ENCODE peak calls at places on chromosomes 4 and X, in ten cellular contexts. One of them, this sample, is unnamed.

GRCh38 chr4:147157860-147158701 is 212.4 kb upstream of the TTC29 start:
- DNase-seq in IMR-90: peak
- DNase-seq in aorta: peak
- DNase-seq in mesendoderm: peak
- DNase-seq in K562: no peak
- DNase-seq in CD8-positive, alpha-beta T cell: no peak
- DNase-seq in cardiac muscle cell: peak
- DNase-seq in ovary: peak
- DNase-seq in CD8-positive, alpha-beta memory T cell: no peak
- DNase-seq in astrocyte: peak
- DNase-seq in this sample: no peak

GRCh38 chr4:83552085-83552484 is 16.2 kb downstream of the GPAT3 start:
- DNase-seq in ovary: no peak
- DNase-seq in CD8-positive, alpha-beta memory T cell: no peak
- DNase-seq in K562: no peak
- DNase-seq in mesendoderm: peak
- DNase-seq in astrocyte: no peak
- DNase-seq in aorta: no peak
- DNase-seq in CD8-positive, alpha-beta T cell: no peak
- DNase-seq in cardiac muscle cell: peak
- DNase-seq in IMR-90: no peak
- DNase-seq in this sample: no peak

GRCh38 chr4:127698789-127699200 is 31.4 kb upstream of the SLC25A31 start:
- DNase-seq in ovary: no peak
- DNase-seq in mesendoderm: no peak
- DNase-seq in IMR-90: peak
- DNase-seq in CD8-positive, alpha-beta T cell: no peak
- DNase-seq in K562: no peak
- DNase-seq in cardiac muscle cell: peak
- DNase-seq in aorta: no peak
- DNase-seq in CD8-positive, alpha-beta memory T cell: no peak
- DNase-seq in astrocyte: peak
- DNase-seq in this sample: no peak

GRCh38 chrX:131671714-131672113 is 127.8 kb downstream of the OR13H1 start:
- DNase-seq in aorta: no peak
- DNase-seq in IMR-90: no peak
- DNase-seq in cardiac muscle cell: no peak
- DNase-seq in K562: no peak
- DNase-seq in ovary: peak
- DNase-seq in CD8-positive, alpha-beta memory T cell: no peak
- DNase-seq in CD8-positive, alpha-beta T cell: no peak
- DNase-seq in astrocyte: no peak
- DNase-seq in mesendoderm: no peak
- DNase-seq in this sample: no peak

GRCh38 chrX:75746891-75747639 is 38.0 kb downstream of the MAGEE2 start:
- DNase-seq in mesendoderm: peak
- DNase-seq in aorta: peak
- DNase-seq in ovary: peak
- DNase-seq in CD8-positive, alpha-beta T cell: no peak
- DNase-seq in CD8-positive, alpha-beta memory T cell: no peak
- DNase-seq in K562: no peak
- DNase-seq in cardiac muscle cell: peak
- DNase-seq in IMR-90: no peak
- DNase-seq in astrocyte: no peak
- DNase-seq in this sample: peak

GRCh38 chr4:22514001-22514400 is 1.9 kb downstream of the ADGRA3 start:
- DNase-seq in astrocyte: peak
- DNase-seq in ovary: no peak
- DNase-seq in K562: no peak
- DNase-seq in aorta: no peak
- DNase-seq in CD8-positive, alpha-beta memory T cell: no peak
- DNase-seq in cardiac muscle cell: peak
- DNase-seq in IMR-90: peak
- DNase-seq in CD8-positive, alpha-beta T cell: no peak
- DNase-seq in mesendoderm: no peak
- DNase-seq in this sample: no peak

GRCh38 chr4:183399616-183400015 is 44.8 kb upstream of the CDKN2AIP start:
- DNase-seq in K562: no peak
- DNase-seq in IMR-90: no peak
- DNase-seq in astrocyte: no peak
- DNase-seq in CD8-positive, alpha-beta memory T cell: no peak
- DNase-seq in aorta: no peak
- DNase-seq in ovary: no peak
- DNase-seq in mesendoderm: no peak
- DNase-seq in cardiac muscle cell: no peak
- DNase-seq in CD8-positive, alpha-beta T cell: no peak
- DNase-seq in this sample: no peak

GRCh38 chr4:5566991-5567390 is 141.4 kb downstream of the EVC2 start:
- DNase-seq in CD8-positive, alpha-beta T cell: no peak
- DNase-seq in ovary: no peak
- DNase-seq in astrocyte: no peak
- DNase-seq in cardiac muscle cell: no peak
- DNase-seq in K562: no peak
- DNase-seq in mesendoderm: no peak
- DNase-seq in CD8-positive, alpha-beta memory T cell: no peak
- DNase-seq in aorta: no peak
- DNase-seq in IMR-90: no peak
- DNase-seq in this sample: no peak

GRCh38 chrX:20315140-20315539 is 48.4 kb upstream of the RPS6KA3 start:
- DNase-seq in CD8-positive, alpha-beta memory T cell: no peak
- DNase-seq in CD8-positive, alpha-beta T cell: no peak
- DNase-seq in IMR-90: no peak
- DNase-seq in astrocyte: no peak
- DNase-seq in mesendoderm: no peak
- DNase-seq in cardiac muscle cell: no peak
- DNase-seq in aorta: no peak
- DNase-seq in K562: no peak
- DNase-seq in ovary: no peak
- DNase-seq in this sample: no peak

GRCh38 chr4:186887211-186887785 is 163.6 kb upstream of the FAT1 start:
- DNase-seq in ovary: no peak
- DNase-seq in astrocyte: peak
- DNase-seq in mesendoderm: peak
- DNase-seq in IMR-90: no peak
- DNase-seq in cardiac muscle cell: no peak
- DNase-seq in CD8-positive, alpha-beta memory T cell: no peak
- DNase-seq in K562: no peak
- DNase-seq in aorta: no peak
- DNase-seq in CD8-positive, alpha-beta T cell: no peak
- DNase-seq in this sample: no peak

GRCh38 chr4:174408841-174409552 is 113.3 kb downstream of the HPGD start:
- DNase-seq in CD8-positive, alpha-beta T cell: no peak
- DNase-seq in mesendoderm: no peak
- DNase-seq in K562: no peak
- DNase-seq in aorta: no peak
- DNase-seq in astrocyte: no peak
- DNase-seq in ovary: no peak
- DNase-seq in IMR-90: no peak
- DNase-seq in CD8-positive, alpha-beta memory T cell: no peak
- DNase-seq in cardiac muscle cell: no peak
- DNase-seq in this sample: no peak

GRCh38 chr4:52091811-52092210 is 40.7 kb downstream of the SPATA18 start:
- DNase-seq in K562: no peak
- DNase-seq in IMR-90: peak
- DNase-seq in mesendoderm: no peak
- DNase-seq in astrocyte: peak
- DNase-seq in CD8-positive, alpha-beta T cell: no peak
- DNase-seq in ovary: no peak
- DNase-seq in aorta: no peak
- DNase-seq in CD8-positive, alpha-beta memory T cell: no peak
- DNase-seq in cardiac muscle cell: no peak
- DNase-seq in this sample: no peak

GRCh38 chr4:3401436-3402171 is 40.2 kb upstream of the HGFAC start:
- DNase-seq in IMR-90: no peak
- DNase-seq in cardiac muscle cell: no peak
- DNase-seq in ovary: peak
- DNase-seq in K562: no peak
- DNase-seq in mesendoderm: no peak
- DNase-seq in aorta: no peak
- DNase-seq in CD8-positive, alpha-beta memory T cell: no peak
- DNase-seq in astrocyte: peak
- DNase-seq in CD8-positive, alpha-beta T cell: no peak
- DNase-seq in this sample: no peak

DNA sequence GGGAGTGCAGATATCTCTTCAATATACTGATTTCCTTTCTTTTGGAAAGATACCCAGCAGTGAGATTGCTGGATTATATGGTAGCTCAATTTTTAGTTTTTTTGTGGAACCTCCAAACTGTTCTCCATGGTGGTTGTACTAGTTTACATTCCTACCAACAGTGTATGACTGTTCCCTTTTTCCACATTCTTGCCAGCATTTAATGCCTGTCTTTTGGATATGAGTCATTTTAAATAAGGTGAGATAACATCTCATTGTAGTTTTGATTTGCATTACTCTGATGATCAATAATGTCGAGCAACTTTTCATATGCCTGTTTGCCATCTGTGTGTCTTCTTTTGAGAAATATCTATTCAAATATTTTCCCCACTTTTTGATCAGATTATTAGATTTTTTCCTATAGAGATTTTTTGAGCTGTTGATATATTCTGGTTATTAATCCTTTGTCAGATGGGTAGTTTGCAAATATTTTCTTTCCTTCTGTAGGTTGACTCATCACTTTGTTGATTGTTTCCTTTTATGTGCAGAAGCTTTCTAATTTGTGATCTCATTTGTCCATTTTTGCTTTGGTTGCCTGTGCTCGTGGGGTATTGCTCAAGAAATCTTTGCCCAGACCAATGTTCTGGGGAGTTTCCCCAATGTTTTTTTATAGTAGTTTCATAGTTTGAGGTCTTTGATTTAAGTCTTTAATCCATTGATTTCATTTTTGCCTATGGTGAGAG is 552.7 kb downstream of the ZNF674 start:
- DNase-seq in CD8-positive, alpha-beta T cell: no peak
- DNase-seq in aorta: no peak
- DNase-seq in ovary: no peak
- DNase-seq in astrocyte: no peak
- DNase-seq in mesendoderm: no peak
- DNase-seq in IMR-90: no peak
- DNase-seq in K562: no peak
- DNase-seq in CD8-positive, alpha-beta memory T cell: no peak
- DNase-seq in cardiac muscle cell: no peak
- DNase-seq in this sample: no peak
- H3K27ac ChIP-seq in CD8-positive, alpha-beta T cell: no peak
- H3K27ac ChIP-seq in aorta: no peak
- H3K27ac ChIP-seq in ovary: no peak
- H3K27ac ChIP-seq in astrocyte: no peak
- H3K27ac ChIP-seq in mesendoderm: no peak
- H3K27ac ChIP-seq in IMR-90: no peak
- H3K27ac ChIP-seq in K562: no peak
- H3K27ac ChIP-seq in CD8-positive, alpha-beta memory T cell: no peak
- H3K27ac ChIP-seq in cardiac muscle cell: no peak
- H3K27ac ChIP-seq in this sample: no peak

DNA sequence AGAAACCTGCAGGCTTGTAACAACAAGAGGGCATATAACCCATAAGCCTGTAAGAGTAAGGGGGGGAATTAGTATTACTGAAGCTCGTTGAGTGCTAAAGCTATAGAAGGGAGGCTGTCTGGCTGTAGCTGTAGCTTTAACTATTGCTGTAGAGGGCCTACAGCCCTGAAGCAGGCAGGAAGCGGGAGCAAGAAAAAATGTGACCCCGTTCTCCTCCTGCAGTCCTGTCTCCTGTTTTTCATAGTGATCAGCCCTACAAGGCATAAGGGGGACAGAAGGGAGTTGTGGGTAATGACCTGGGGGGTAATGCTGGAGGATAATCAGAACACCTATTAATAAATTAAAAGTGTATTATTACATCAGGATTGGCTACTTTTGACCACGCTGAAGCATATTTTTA is 206.9 kb upstream of the MAB21L2 start:
- DNase-seq in ovary: no peak
- DNase-seq in CD8-positive, alpha-beta T cell: no peak
- DNase-seq in aorta: no peak
- DNase-seq in CD8-positive, alpha-beta memory T cell: no peak
- DNase-seq in IMR-90: no peak
- DNase-seq in cardiac muscle cell: no peak
- DNase-seq in astrocyte: no peak
- DNase-seq in K562: no peak
- DNase-seq in mesendoderm: no peak
- DNase-seq in this sample: no peak
- H3K27ac ChIP-seq in ovary: no peak
- H3K27ac ChIP-seq in CD8-positive, alpha-beta T cell: no peak
- H3K27ac ChIP-seq in aorta: no peak
- H3K27ac ChIP-seq in CD8-positive, alpha-beta memory T cell: no peak
- H3K27ac ChIP-seq in IMR-90: no peak
- H3K27ac ChIP-seq in cardiac muscle cell: no peak
- H3K27ac ChIP-seq in astrocyte: no peak
- H3K27ac ChIP-seq in K562: no peak
- H3K27ac ChIP-seq in mesendoderm: no peak
- H3K27ac ChIP-seq in this sample: no peak

DNA sequence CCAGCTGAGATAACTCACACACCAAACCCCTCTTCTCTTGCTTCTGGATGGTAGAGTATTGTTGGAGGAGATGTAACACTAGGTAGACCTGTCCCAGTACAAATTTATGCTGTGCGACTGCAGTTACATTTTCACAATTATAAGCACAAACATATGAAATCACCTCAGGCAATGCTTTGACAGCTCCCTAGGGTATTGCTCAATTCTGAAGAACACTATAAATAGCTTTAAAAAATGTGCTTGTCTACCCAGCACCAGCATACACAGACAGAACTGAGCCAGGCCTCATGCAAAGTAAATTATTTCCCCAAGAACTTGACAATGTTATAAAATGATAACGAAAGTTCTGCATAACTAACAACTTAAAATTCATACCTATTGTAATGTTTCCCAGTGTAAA is 1999.1 kb upstream of the ADGRL3 start:
- DNase-seq in aorta: no peak
- DNase-seq in K562: no peak
- DNase-seq in ovary: no peak
- DNase-seq in cardiac muscle cell: no peak
- DNase-seq in CD8-positive, alpha-beta memory T cell: no peak
- DNase-seq in astrocyte: no peak
- DNase-seq in IMR-90: no peak
- DNase-seq in CD8-positive, alpha-beta T cell: no peak
- DNase-seq in mesendoderm: no peak
- DNase-seq in this sample: no peak
- H3K27ac ChIP-seq in aorta: peak
- H3K27ac ChIP-seq in K562: no peak
- H3K27ac ChIP-seq in ovary: no peak
- H3K27ac ChIP-seq in cardiac muscle cell: peak
- H3K27ac ChIP-seq in CD8-positive, alpha-beta memory T cell: no peak
- H3K27ac ChIP-seq in astrocyte: no peak
- H3K27ac ChIP-seq in IMR-90: no peak
- H3K27ac ChIP-seq in CD8-positive, alpha-beta T cell: no peak
- H3K27ac ChIP-seq in mesendoderm: no peak
- H3K27ac ChIP-seq in this sample: no peak

DNA sequence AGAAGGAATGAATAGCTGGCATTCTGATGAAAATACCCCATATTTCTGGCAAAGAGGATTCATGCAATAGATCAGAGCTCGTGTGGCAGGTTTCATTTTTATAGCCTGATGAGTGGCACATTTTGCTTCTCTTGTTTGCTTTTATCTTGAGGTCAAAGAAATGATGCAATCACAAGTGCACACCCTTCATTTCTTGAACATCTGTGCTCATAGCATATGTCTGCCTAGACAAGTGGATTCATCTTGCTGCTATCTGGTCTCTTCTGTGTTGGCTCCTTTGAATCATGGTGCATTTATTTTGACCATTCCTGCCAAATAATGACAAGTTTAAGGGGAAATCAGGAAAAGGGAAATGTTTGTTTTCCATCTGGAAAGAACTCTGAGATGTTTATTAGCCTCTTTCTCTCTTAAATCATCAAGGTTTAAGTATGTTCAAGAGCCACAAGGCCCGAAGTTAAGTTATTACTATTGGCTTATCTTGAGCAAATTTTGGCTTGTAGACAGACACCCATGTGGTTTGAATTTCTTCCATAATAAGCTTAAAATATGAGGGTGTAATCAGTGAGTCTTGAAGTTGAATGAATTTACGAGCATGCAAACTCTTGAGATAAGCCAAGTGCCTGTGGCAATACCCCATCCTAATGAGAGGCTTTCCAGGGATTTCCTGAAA is 59.3 kb upstream of the HS3ST1 start:
- DNase-seq in IMR-90: no peak
- DNase-seq in astrocyte: peak
- DNase-seq in cardiac muscle cell: peak
- DNase-seq in aorta: no peak
- DNase-seq in CD8-positive, alpha-beta T cell: no peak
- DNase-seq in mesendoderm: no peak
- DNase-seq in K562: no peak
- DNase-seq in CD8-positive, alpha-beta memory T cell: no peak
- DNase-seq in ovary: no peak
- DNase-seq in this sample: no peak
- H3K27ac ChIP-seq in IMR-90: no peak
- H3K27ac ChIP-seq in astrocyte: no peak
- H3K27ac ChIP-seq in cardiac muscle cell: no peak
- H3K27ac ChIP-seq in aorta: no peak
- H3K27ac ChIP-seq in CD8-positive, alpha-beta T cell: no peak
- H3K27ac ChIP-seq in mesendoderm: no peak
- H3K27ac ChIP-seq in K562: no peak
- H3K27ac ChIP-seq in CD8-positive, alpha-beta memory T cell: no peak
- H3K27ac ChIP-seq in ovary: no peak
- H3K27ac ChIP-seq in this sample: no peak

This sample was measured in effector memory CD4-positive, alpha-beta T cell.